ENCODE peak calls at places on chromosome 18, in seven cellular contexts. One of them, this sample, is unnamed.

GRCh38 chr18:44973282-44973681 is 292.6 kb downstream of the SETBP1 start:
- DNase-seq in activated CD8-positive, alpha-beta memory T cell treated with anti-CD3 and anti-CD28 coated beads, Interleukin-2, amount 50 U/mL, for 48 hours: no peak
- DNase-seq in NCI-H2107: no peak
- DNase-seq in stimulated activated CD8-positive, alpha-beta memory T cell treated with anti-CD3 and anti-CD28 coated beads, Interleukin-2, amount 100 ng/mL, for 48 hours: no peak
- DNase-seq in kidney: no peak
- DNase-seq in COR-L47: no peak
- DNase-seq in activated T-helper 1 cell treated with anti-CD3 and anti-CD28 coated beads, Interleukin-12 subunit alpha, Interleukin-12 subunit beta, Interleukin-2, Interleukin-4 antibody, amounts not matched to agents 30 ng/mL and 10 ng/mL and 1 ng/mL, durations not matched to agents 14 hours and 24 hours and 36 hours: no peak
- DNase-seq in this sample: no peak

GRCh38 chr18:5066380-5066977 is 130.6 kb downstream of the AKAIN1 start:
- DNase-seq in activated CD8-positive, alpha-beta memory T cell treated with anti-CD3 and anti-CD28 coated beads, Interleukin-2, amount 50 U/mL, for 48 hours: no peak
- DNase-seq in NCI-H2107: no peak
- DNase-seq in activated T-helper 1 cell treated with anti-CD3 and anti-CD28 coated beads, Interleukin-12 subunit alpha, Interleukin-12 subunit beta, Interleukin-2, Interleukin-4 antibody, amounts not matched to agents 30 ng/mL and 10 ng/mL and 1 ng/mL, durations not matched to agents 14 hours and 24 hours and 36 hours: no peak
- DNase-seq in stimulated activated CD8-positive, alpha-beta memory T cell treated with anti-CD3 and anti-CD28 coated beads, Interleukin-2, amount 100 ng/mL, for 48 hours: peak
- DNase-seq in kidney: no peak
- DNase-seq in COR-L47: no peak
- DNase-seq in this sample: no peak

GRCh38 chr18:53790817-53791216 is 433.7 kb downstream of the MBD2 start:
- DNase-seq in kidney: no peak
- DNase-seq in NCI-H2107: no peak
- DNase-seq in activated T-helper 1 cell treated with anti-CD3 and anti-CD28 coated beads, Interleukin-12 subunit alpha, Interleukin-12 subunit beta, Interleukin-2, Interleukin-4 antibody, amounts not matched to agents 30 ng/mL and 10 ng/mL and 1 ng/mL, durations not matched to agents 14 hours and 24 hours and 36 hours: no peak
- DNase-seq in COR-L47: no peak
- DNase-seq in activated CD8-positive, alpha-beta memory T cell treated with anti-CD3 and anti-CD28 coated beads, Interleukin-2, amount 50 U/mL, for 48 hours: no peak
- DNase-seq in stimulated activated CD8-positive, alpha-beta memory T cell treated with anti-CD3 and anti-CD28 coated beads, Interleukin-2, amount 100 ng/mL, for 48 hours: no peak
- DNase-seq in this sample: no peak

GRCh38 chr18:25810736-25811135 is 279.7 kb downstream of the SS18 start:
- DNase-seq in kidney: no peak
- DNase-seq in COR-L47: no peak
- DNase-seq in stimulated activated CD8-positive, alpha-beta memory T cell treated with anti-CD3 and anti-CD28 coated beads, Interleukin-2, amount 100 ng/mL, for 48 hours: no peak
- DNase-seq in NCI-H2107: no peak
- DNase-seq in activated CD8-positive, alpha-beta memory T cell treated with anti-CD3 and anti-CD28 coated beads, Interleukin-2, amount 50 U/mL, for 48 hours: no peak
- DNase-seq in activated T-helper 1 cell treated with anti-CD3 and anti-CD28 coated beads, Interleukin-12 subunit alpha, Interleukin-12 subunit beta, Interleukin-2, Interleukin-4 antibody, amounts not matched to agents 30 ng/mL and 10 ng/mL and 1 ng/mL, durations not matched to agents 14 hours and 24 hours and 36 hours: no peak
- DNase-seq in this sample: no peak

GRCh38 chr18:35345460-35345921 is 1.3 kb upstream of the ZNF24 start:
- DNase-seq in activated T-helper 1 cell treated with anti-CD3 and anti-CD28 coated beads, Interleukin-12 subunit alpha, Interleukin-12 subunit beta, Interleukin-2, Interleukin-4 antibody, amounts not matched to agents 30 ng/mL and 10 ng/mL and 1 ng/mL, durations not matched to agents 14 hours and 24 hours and 36 hours: no peak
- DNase-seq in NCI-H2107: peak
- DNase-seq in activated CD8-positive, alpha-beta memory T cell treated with anti-CD3 and anti-CD28 coated beads, Interleukin-2, amount 50 U/mL, for 48 hours: no peak
- DNase-seq in kidney: no peak
- DNase-seq in COR-L47: no peak
- DNase-seq in stimulated activated CD8-positive, alpha-beta memory T cell treated with anti-CD3 and anti-CD28 coated beads, Interleukin-2, amount 100 ng/mL, for 48 hours: no peak
- DNase-seq in this sample: no peak

GRCh38 chr18:73983496-73983895 is 164.1 kb downstream of the FBXO15 start:
- DNase-seq in activated CD8-positive, alpha-beta memory T cell treated with anti-CD3 and anti-CD28 coated beads, Interleukin-2, amount 50 U/mL, for 48 hours: no peak
- DNase-seq in stimulated activated CD8-positive, alpha-beta memory T cell treated with anti-CD3 and anti-CD28 coated beads, Interleukin-2, amount 100 ng/mL, for 48 hours: no peak
- DNase-seq in kidney: no peak
- DNase-seq in NCI-H2107: no peak
- DNase-seq in activated T-helper 1 cell treated with anti-CD3 and anti-CD28 coated beads, Interleukin-12 subunit alpha, Interleukin-12 subunit beta, Interleukin-2, Interleukin-4 antibody, amounts not matched to agents 30 ng/mL and 10 ng/mL and 1 ng/mL, durations not matched to agents 14 hours and 24 hours and 36 hours: no peak
- DNase-seq in COR-L47: no peak
- DNase-seq in this sample: no peak

GRCh38 chr18:59029663-59030421 is 109.8 kb upstream of the SEC11C start:
- DNase-seq in NCI-H2107: no peak
- DNase-seq in kidney: no peak
- DNase-seq in stimulated activated CD8-positive, alpha-beta memory T cell treated with anti-CD3 and anti-CD28 coated beads, Interleukin-2, amount 100 ng/mL, for 48 hours: no peak
- DNase-seq in activated T-helper 1 cell treated with anti-CD3 and anti-CD28 coated beads, Interleukin-12 subunit alpha, Interleukin-12 subunit beta, Interleukin-2, Interleukin-4 antibody, amounts not matched to agents 30 ng/mL and 10 ng/mL and 1 ng/mL, durations not matched to agents 14 hours and 24 hours and 36 hours: no peak
- DNase-seq in activated CD8-positive, alpha-beta memory T cell treated with anti-CD3 and anti-CD28 coated beads, Interleukin-2, amount 50 U/mL, for 48 hours: no peak
- DNase-seq in COR-L47: no peak
- DNase-seq in this sample: no peak

GRCh38 chr18:61400714-61401113 is 67.5 kb downstream of the CDH20 start:
- DNase-seq in stimulated activated CD8-positive, alpha-beta memory T cell treated with anti-CD3 and anti-CD28 coated beads, Interleukin-2, amount 100 ng/mL, for 48 hours: no peak
- DNase-seq in NCI-H2107: no peak
- DNase-seq in activated T-helper 1 cell treated with anti-CD3 and anti-CD28 coated beads, Interleukin-12 subunit alpha, Interleukin-12 subunit beta, Interleukin-2, Interleukin-4 antibody, amounts not matched to agents 30 ng/mL and 10 ng/mL and 1 ng/mL, durations not matched to agents 14 hours and 24 hours and 36 hours: no peak
- DNase-seq in kidney: no peak
- DNase-seq in COR-L47: no peak
- DNase-seq in activated CD8-positive, alpha-beta memory T cell treated with anti-CD3 and anti-CD28 coated beads, Interleukin-2, amount 50 U/mL, for 48 hours: no peak
- DNase-seq in this sample: no peak

GRCh38 chr18:74902170-74902465 is 304.4 kb downstream of the ZNF407 start:
- DNase-seq in stimulated activated CD8-positive, alpha-beta memory T cell treated with anti-CD3 and anti-CD28 coated beads, Interleukin-2, amount 100 ng/mL, for 48 hours: no peak
- DNase-seq in NCI-H2107: no peak
- DNase-seq in activated CD8-positive, alpha-beta memory T cell treated with anti-CD3 and anti-CD28 coated beads, Interleukin-2, amount 50 U/mL, for 48 hours: no peak
- DNase-seq in kidney: no peak
- DNase-seq in COR-L47: peak
- DNase-seq in activated T-helper 1 cell treated with anti-CD3 and anti-CD28 coated beads, Interleukin-12 subunit alpha, Interleukin-12 subunit beta, Interleukin-2, Interleukin-4 antibody, amounts not matched to agents 30 ng/mL and 10 ng/mL and 1 ng/mL, durations not matched to agents 14 hours and 24 hours and 36 hours: no peak
- DNase-seq in this sample: no peak

GRCh38 chr18:58178476-58178875 is 134.4 kb downstream of the NEDD4L start:
- DNase-seq in NCI-H2107: no peak
- DNase-seq in COR-L47: no peak
- DNase-seq in activated CD8-positive, alpha-beta memory T cell treated with anti-CD3 and anti-CD28 coated beads, Interleukin-2, amount 50 U/mL, for 48 hours: no peak
- DNase-seq in kidney: no peak
- DNase-seq in activated T-helper 1 cell treated with anti-CD3 and anti-CD28 coated beads, Interleukin-12 subunit alpha, Interleukin-12 subunit beta, Interleukin-2, Interleukin-4 antibody, amounts not matched to agents 30 ng/mL and 10 ng/mL and 1 ng/mL, durations not matched to agents 14 hours and 24 hours and 36 hours: no peak
- DNase-seq in stimulated activated CD8-positive, alpha-beta memory T cell treated with anti-CD3 and anti-CD28 coated beads, Interleukin-2, amount 100 ng/mL, for 48 hours: no peak
- DNase-seq in this sample: no peak

GRCh38 chr18:61448316-61448715 is 115.1 kb downstream of the CDH20 start:
- DNase-seq in COR-L47: no peak
- DNase-seq in NCI-H2107: no peak
- DNase-seq in stimulated activated CD8-positive, alpha-beta memory T cell treated with anti-CD3 and anti-CD28 coated beads, Interleukin-2, amount 100 ng/mL, for 48 hours: no peak
- DNase-seq in activated CD8-positive, alpha-beta memory T cell treated with anti-CD3 and anti-CD28 coated beads, Interleukin-2, amount 50 U/mL, for 48 hours: no peak
- DNase-seq in activated T-helper 1 cell treated with anti-CD3 and anti-CD28 coated beads, Interleukin-12 subunit alpha, Interleukin-12 subunit beta, Interleukin-2, Interleukin-4 antibody, amounts not matched to agents 30 ng/mL and 10 ng/mL and 1 ng/mL, durations not matched to agents 14 hours and 24 hours and 36 hours: no peak
- DNase-seq in kidney: no peak
- DNase-seq in this sample: no peak

GRCh38 chr18:41809652-41810051 is 145.4 kb upstream of the PIK3C3 start:
- DNase-seq in kidney: no peak
- DNase-seq in stimulated activated CD8-positive, alpha-beta memory T cell treated with anti-CD3 and anti-CD28 coated beads, Interleukin-2, amount 100 ng/mL, for 48 hours: no peak
- DNase-seq in activated CD8-positive, alpha-beta memory T cell treated with anti-CD3 and anti-CD28 coated beads, Interleukin-2, amount 50 U/mL, for 48 hours: no peak
- DNase-seq in activated T-helper 1 cell treated with anti-CD3 and anti-CD28 coated beads, Interleukin-12 subunit alpha, Interleukin-12 subunit beta, Interleukin-2, Interleukin-4 antibody, amounts not matched to agents 30 ng/mL and 10 ng/mL and 1 ng/mL, durations not matched to agents 14 hours and 24 hours and 36 hours: no peak
- DNase-seq in COR-L47: no peak
- DNase-seq in NCI-H2107: no peak
- DNase-seq in this sample: no peak

GRCh38 chr18:70431203-70431624 is 142.4 kb downstream of the SOCS6 start:
- DNase-seq in NCI-H2107: no peak
- DNase-seq in activated CD8-positive, alpha-beta memory T cell treated with anti-CD3 and anti-CD28 coated beads, Interleukin-2, amount 50 U/mL, for 48 hours: no peak
- DNase-seq in activated T-helper 1 cell treated with anti-CD3 and anti-CD28 coated beads, Interleukin-12 subunit alpha, Interleukin-12 subunit beta, Interleukin-2, Interleukin-4 antibody, amounts not matched to agents 30 ng/mL and 10 ng/mL and 1 ng/mL, durations not matched to agents 14 hours and 24 hours and 36 hours: no peak
- DNase-seq in kidney: no peak
- DNase-seq in COR-L47: no peak
- DNase-seq in stimulated activated CD8-positive, alpha-beta memory T cell treated with anti-CD3 and anti-CD28 coated beads, Interleukin-2, amount 100 ng/mL, for 48 hours: no peak
- DNase-seq in this sample: no peak

GRCh38 chr18:44673256-44673950 is 7.3 kb upstream of the SETBP1 start:
- DNase-seq in activated T-helper 1 cell treated with anti-CD3 and anti-CD28 coated beads, Interleukin-12 subunit alpha, Interleukin-12 subunit beta, Interleukin-2, Interleukin-4 antibody, amounts not matched to agents 30 ng/mL and 10 ng/mL and 1 ng/mL, durations not matched to agents 14 hours and 24 hours and 36 hours: no peak
- DNase-seq in activated CD8-positive, alpha-beta memory T cell treated with anti-CD3 and anti-CD28 coated beads, Interleukin-2, amount 50 U/mL, for 48 hours: no peak
- DNase-seq in stimulated activated CD8-positive, alpha-beta memory T cell treated with anti-CD3 and anti-CD28 coated beads, Interleukin-2, amount 100 ng/mL, for 48 hours: no peak
- DNase-seq in NCI-H2107: no peak
- DNase-seq in COR-L47: no peak
- DNase-seq in kidney: no peak
- DNase-seq in this sample: no peak

GRCh38 chr18:49055787-49056186 is 105.0 kb upstream of the SMAD7 start:
- DNase-seq in activated T-helper 1 cell treated with anti-CD3 and anti-CD28 coated beads, Interleukin-12 subunit alpha, Interleukin-12 subunit beta, Interleukin-2, Interleukin-4 antibody, amounts not matched to agents 30 ng/mL and 10 ng/mL and 1 ng/mL, durations not matched to agents 14 hours and 24 hours and 36 hours: no peak
- DNase-seq in activated CD8-positive, alpha-beta memory T cell treated with anti-CD3 and anti-CD28 coated beads, Interleukin-2, amount 50 U/mL, for 48 hours: peak
- DNase-seq in NCI-H2107: no peak
- DNase-seq in kidney: peak
- DNase-seq in COR-L47: no peak
- DNase-seq in stimulated activated CD8-positive, alpha-beta memory T cell treated with anti-CD3 and anti-CD28 coated beads, Interleukin-2, amount 100 ng/mL, for 48 hours: peak
- DNase-seq in this sample: peak

GRCh38 chr18:57930476-57930875 is 113.5 kb upstream of the NEDD4L start:
- DNase-seq in NCI-H2107: no peak
- DNase-seq in activated T-helper 1 cell treated with anti-CD3 and anti-CD28 coated beads, Interleukin-12 subunit alpha, Interleukin-12 subunit beta, Interleukin-2, Interleukin-4 antibody, amounts not matched to agents 30 ng/mL and 10 ng/mL and 1 ng/mL, durations not matched to agents 14 hours and 24 hours and 36 hours: no peak
- DNase-seq in activated CD8-positive, alpha-beta memory T cell treated with anti-CD3 and anti-CD28 coated beads, Interleukin-2, amount 50 U/mL, for 48 hours: no peak
- DNase-seq in kidney: no peak
- DNase-seq in COR-L47: peak
- DNase-seq in stimulated activated CD8-positive, alpha-beta memory T cell treated with anti-CD3 and anti-CD28 coated beads, Interleukin-2, amount 100 ng/mL, for 48 hours: no peak
- DNase-seq in this sample: no peak

GRCh38 chr18:78980777-78981651 is 1.4 kb downstream of the SALL3 start:
- DNase-seq in kidney: no peak
- DNase-seq in activated T-helper 1 cell treated with anti-CD3 and anti-CD28 coated beads, Interleukin-12 subunit alpha, Interleukin-12 subunit beta, Interleukin-2, Interleukin-4 antibody, amounts not matched to agents 30 ng/mL and 10 ng/mL and 1 ng/mL, durations not matched to agents 14 hours and 24 hours and 36 hours: no peak
- DNase-seq in stimulated activated CD8-positive, alpha-beta memory T cell treated with anti-CD3 and anti-CD28 coated beads, Interleukin-2, amount 100 ng/mL, for 48 hours: no peak
- DNase-seq in COR-L47: no peak
- DNase-seq in NCI-H2107: no peak
- DNase-seq in activated CD8-positive, alpha-beta memory T cell treated with anti-CD3 and anti-CD28 coated beads, Interleukin-2, amount 50 U/mL, for 48 hours: peak
- DNase-seq in this sample: no peak

GRCh38 chr18:13164406-13164805 is 54.2 kb upstream of the LDLRAD4 start:
- DNase-seq in NCI-H2107: no peak
- DNase-seq in stimulated activated CD8-positive, alpha-beta memory T cell treated with anti-CD3 and anti-CD28 coated beads, Interleukin-2, amount 100 ng/mL, for 48 hours: no peak
- DNase-seq in kidney: no peak
- DNase-seq in activated T-helper 1 cell treated with anti-CD3 and anti-CD28 coated beads, Interleukin-12 subunit alpha, Interleukin-12 subunit beta, Interleukin-2, Interleukin-4 antibody, amounts not matched to agents 30 ng/mL and 10 ng/mL and 1 ng/mL, durations not matched to agents 14 hours and 24 hours and 36 hours: no peak
- DNase-seq in COR-L47: no peak
- DNase-seq in activated CD8-positive, alpha-beta memory T cell treated with anti-CD3 and anti-CD28 coated beads, Interleukin-2, amount 50 U/mL, for 48 hours: no peak
- DNase-seq in this sample: no peak

GRCh38 chr18:35836932-35837331 is 135.5 kb upstream of the RMP24 start:
- DNase-seq in stimulated activated CD8-positive, alpha-beta memory T cell treated with anti-CD3 and anti-CD28 coated beads, Interleukin-2, amount 100 ng/mL, for 48 hours: no peak
- DNase-seq in activated CD8-positive, alpha-beta memory T cell treated with anti-CD3 and anti-CD28 coated beads, Interleukin-2, amount 50 U/mL, for 48 hours: no peak
- DNase-seq in NCI-H2107: no peak
- DNase-seq in COR-L47: no peak
- DNase-seq in activated T-helper 1 cell treated with anti-CD3 and anti-CD28 coated beads, Interleukin-12 subunit alpha, Interleukin-12 subunit beta, Interleukin-2, Interleukin-4 antibody, amounts not matched to agents 30 ng/mL and 10 ng/mL and 1 ng/mL, durations not matched to agents 14 hours and 24 hours and 36 hours: no peak
- DNase-seq in kidney: no peak
- DNase-seq in this sample: no peak

GRCh38 chr18:55786651-55787272 is 198.8 kb upstream of the TCF4 start:
- DNase-seq in kidney: no peak
- DNase-seq in stimulated activated CD8-positive, alpha-beta memory T cell treated with anti-CD3 and anti-CD28 coated beads, Interleukin-2, amount 100 ng/mL, for 48 hours: no peak
- DNase-seq in activated T-helper 1 cell treated with anti-CD3 and anti-CD28 coated beads, Interleukin-12 subunit alpha, Interleukin-12 subunit beta, Interleukin-2, Interleukin-4 antibody, amounts not matched to agents 30 ng/mL and 10 ng/mL and 1 ng/mL, durations not matched to agents 14 hours and 24 hours and 36 hours: no peak
- DNase-seq in activated CD8-positive, alpha-beta memory T cell treated with anti-CD3 and anti-CD28 coated beads, Interleukin-2, amount 50 U/mL, for 48 hours: no peak
- DNase-seq in NCI-H2107: no peak
- DNase-seq in COR-L47: no peak
- DNase-seq in this sample: no peak

GRCh38 chr18:27298215-27298804 is 113.2 kb upstream of the CHST9 start:
- DNase-seq in NCI-H2107: no peak
- DNase-seq in activated T-helper 1 cell treated with anti-CD3 and anti-CD28 coated beads, Interleukin-12 subunit alpha, Interleukin-12 subunit beta, Interleukin-2, Interleukin-4 antibody, amounts not matched to agents 30 ng/mL and 10 ng/mL and 1 ng/mL, durations not matched to agents 14 hours and 24 hours and 36 hours: no peak
- DNase-seq in kidney: no peak
- DNase-seq in stimulated activated CD8-positive, alpha-beta memory T cell treated with anti-CD3 and anti-CD28 coated beads, Interleukin-2, amount 100 ng/mL, for 48 hours: no peak
- DNase-seq in activated CD8-positive, alpha-beta memory T cell treated with anti-CD3 and anti-CD28 coated beads, Interleukin-2, amount 50 U/mL, for 48 hours: no peak
- DNase-seq in COR-L47: peak
- DNase-seq in this sample: no peak

GRCh38 chr18:58848685-58849084 is 16.0 kb upstream of the ZNF532 start:
- DNase-seq in NCI-H2107: no peak
- DNase-seq in kidney: no peak
- DNase-seq in stimulated activated CD8-positive, alpha-beta memory T cell treated with anti-CD3 and anti-CD28 coated beads, Interleukin-2, amount 100 ng/mL, for 48 hours: no peak
- DNase-seq in activated CD8-positive, alpha-beta memory T cell treated with anti-CD3 and anti-CD28 coated beads, Interleukin-2, amount 50 U/mL, for 48 hours: no peak
- DNase-seq in activated T-helper 1 cell treated with anti-CD3 and anti-CD28 coated beads, Interleukin-12 subunit alpha, Interleukin-12 subunit beta, Interleukin-2, Interleukin-4 antibody, amounts not matched to agents 30 ng/mL and 10 ng/mL and 1 ng/mL, durations not matched to agents 14 hours and 24 hours and 36 hours: no peak
- DNase-seq in COR-L47: no peak
- DNase-seq in this sample: no peak

GRCh38 chr18:8937112-8937641 is 165.3 kb upstream of the NDUFV2 start:
- DNase-seq in NCI-H2107: no peak
- DNase-seq in kidney: no peak
- DNase-seq in stimulated activated CD8-positive, alpha-beta memory T cell treated with anti-CD3 and anti-CD28 coated beads, Interleukin-2, amount 100 ng/mL, for 48 hours: no peak
- DNase-seq in activated T-helper 1 cell treated with anti-CD3 and anti-CD28 coated beads, Interleukin-12 subunit alpha, Interleukin-12 subunit beta, Interleukin-2, Interleukin-4 antibody, amounts not matched to agents 30 ng/mL and 10 ng/mL and 1 ng/mL, durations not matched to agents 14 hours and 24 hours and 36 hours: no peak
- DNase-seq in activated CD8-positive, alpha-beta memory T cell treated with anti-CD3 and anti-CD28 coated beads, Interleukin-2, amount 50 U/mL, for 48 hours: no peak
- DNase-seq in COR-L47: no peak
- DNase-seq in this sample: no peak

GRCh38 chr18:12741351-12741750 is 38.5 kb downstream of the PSMG2 start:
- DNase-seq in NCI-H2107: no peak
- DNase-seq in stimulated activated CD8-positive, alpha-beta memory T cell treated with anti-CD3 and anti-CD28 coated beads, Interleukin-2, amount 100 ng/mL, for 48 hours: no peak
- DNase-seq in activated T-helper 1 cell treated with anti-CD3 and anti-CD28 coated beads, Interleukin-12 subunit alpha, Interleukin-12 subunit beta, Interleukin-2, Interleukin-4 antibody, amounts not matched to agents 30 ng/mL and 10 ng/mL and 1 ng/mL, durations not matched to agents 14 hours and 24 hours and 36 hours: no peak
- DNase-seq in kidney: no peak
- DNase-seq in COR-L47: peak
- DNase-seq in activated CD8-positive, alpha-beta memory T cell treated with anti-CD3 and anti-CD28 coated beads, Interleukin-2, amount 50 U/mL, for 48 hours: no peak
- DNase-seq in this sample: no peak

GRCh38 chr18:44409524-44409923 is 271.2 kb upstream of the SETBP1 start:
- DNase-seq in COR-L47: no peak
- DNase-seq in kidney: no peak
- DNase-seq in activated T-helper 1 cell treated with anti-CD3 and anti-CD28 coated beads, Interleukin-12 subunit alpha, Interleukin-12 subunit beta, Interleukin-2, Interleukin-4 antibody, amounts not matched to agents 30 ng/mL and 10 ng/mL and 1 ng/mL, durations not matched to agents 14 hours and 24 hours and 36 hours: no peak
- DNase-seq in activated CD8-positive, alpha-beta memory T cell treated with anti-CD3 and anti-CD28 coated beads, Interleukin-2, amount 50 U/mL, for 48 hours: no peak
- DNase-seq in stimulated activated CD8-positive, alpha-beta memory T cell treated with anti-CD3 and anti-CD28 coated beads, Interleukin-2, amount 100 ng/mL, for 48 hours: no peak
- DNase-seq in NCI-H2107: no peak
- DNase-seq in this sample: no peak

GRCh38 chr18:25685088-25685487 is 333.1 kb upstream of the ZNF521 start:
- DNase-seq in stimulated activated CD8-positive, alpha-beta memory T cell treated with anti-CD3 and anti-CD28 coated beads, Interleukin-2, amount 100 ng/mL, for 48 hours: no peak
- DNase-seq in activated T-helper 1 cell treated with anti-CD3 and anti-CD28 coated beads, Interleukin-12 subunit alpha, Interleukin-12 subunit beta, Interleukin-2, Interleukin-4 antibody, amounts not matched to agents 30 ng/mL and 10 ng/mL and 1 ng/mL, durations not matched to agents 14 hours and 24 hours and 36 hours: no peak
- DNase-seq in NCI-H2107: no peak
- DNase-seq in activated CD8-positive, alpha-beta memory T cell treated with anti-CD3 and anti-CD28 coated beads, Interleukin-2, amount 50 U/mL, for 48 hours: no peak
- DNase-seq in COR-L47: no peak
- DNase-seq in kidney: no peak
- DNase-seq in this sample: no peak

GRCh38 chr18:79902075-79902474 is 49.4 kb downstream of the SLC66A2 start:
- DNase-seq in COR-L47: no peak
- DNase-seq in kidney: no peak
- DNase-seq in stimulated activated CD8-positive, alpha-beta memory T cell treated with anti-CD3 and anti-CD28 coated beads, Interleukin-2, amount 100 ng/mL, for 48 hours: no peak
- DNase-seq in activated CD8-positive, alpha-beta memory T cell treated with anti-CD3 and anti-CD28 coated beads, Interleukin-2, amount 50 U/mL, for 48 hours: peak
- DNase-seq in activated T-helper 1 cell treated with anti-CD3 and anti-CD28 coated beads, Interleukin-12 subunit alpha, Interleukin-12 subunit beta, Interleukin-2, Interleukin-4 antibody, amounts not matched to agents 30 ng/mL and 10 ng/mL and 1 ng/mL, durations not matched to agents 14 hours and 24 hours and 36 hours: no peak
- DNase-seq in NCI-H2107: no peak
- DNase-seq in this sample: peak

GRCh38 chr18:56298935-56299334 is 339.5 kb downstream of the TXNL1 start:
- DNase-seq in activated T-helper 1 cell treated with anti-CD3 and anti-CD28 coated beads, Interleukin-12 subunit alpha, Interleukin-12 subunit beta, Interleukin-2, Interleukin-4 antibody, amounts not matched to agents 30 ng/mL and 10 ng/mL and 1 ng/mL, durations not matched to agents 14 hours and 24 hours and 36 hours: no peak
- DNase-seq in NCI-H2107: no peak
- DNase-seq in COR-L47: no peak
- DNase-seq in kidney: no peak
- DNase-seq in activated CD8-positive, alpha-beta memory T cell treated with anti-CD3 and anti-CD28 coated beads, Interleukin-2, amount 50 U/mL, for 48 hours: no peak
- DNase-seq in stimulated activated CD8-positive, alpha-beta memory T cell treated with anti-CD3 and anti-CD28 coated beads, Interleukin-2, amount 100 ng/mL, for 48 hours: no peak
- DNase-seq in this sample: no peak

GRCh38 chr18:23580677-23581367 is 5.5 kb downstream of the NPC1 start:
- DNase-seq in COR-L47: no peak
- DNase-seq in stimulated activated CD8-positive, alpha-beta memory T cell treated with anti-CD3 and anti-CD28 coated beads, Interleukin-2, amount 100 ng/mL, for 48 hours: no peak
- DNase-seq in activated CD8-positive, alpha-beta memory T cell treated with anti-CD3 and anti-CD28 coated beads, Interleukin-2, amount 50 U/mL, for 48 hours: no peak
- DNase-seq in kidney: no peak
- DNase-seq in activated T-helper 1 cell treated with anti-CD3 and anti-CD28 coated beads, Interleukin-12 subunit alpha, Interleukin-12 subunit beta, Interleukin-2, Interleukin-4 antibody, amounts not matched to agents 30 ng/mL and 10 ng/mL and 1 ng/mL, durations not matched to agents 14 hours and 24 hours and 36 hours: no peak
- DNase-seq in NCI-H2107: no peak
- DNase-seq in this sample: no peak

This sample was measured in mucosa of gallbladder.